ENCODE peak calls at places on chromosome 3, in eight cellular contexts. H is ovary, U is pancreas, Q is SK-N-SH, J is AG04450, C is HFF-Myc, Z is Caco-2, X is breast epithelium. T is an unnamed sample.

GRCh38 chr3:180359381-180360279 is 242.3 kb upstream of the TTC14 start:
- DNase-seq in H (no peak), C (no peak), J (no peak), U (no peak), Q (no peak), Z (no peak), X (no peak), T (no peak)

GRCh38 chr3:171838218-171838720 is 4.9 kb upstream of the TMEM212 start:
- DNase-seq in U (no peak), H (peak; percentile 65), Z (no peak), Q (no peak), X (peak; percentile 57), J (no peak), C (no peak), T (peak; percentile 96)

GRCh38 chr3:43373588-43373935 is 87.2 kb downstream of the SNRK start:
- DNase-seq in J (no peak), U (no peak), H (no peak), X (no peak), C (no peak), Q (no peak), Z (no peak), T (peak; percentile 69)

GRCh38 chr3:120649735-120650705 is 32.0 kb downstream of the HGD start:
- DNase-seq in X (no peak), H (no peak), U (no peak), C (no peak), J (no peak), Q (no peak), Z (no peak), T (no peak)

GRCh38 chr3:58665410-58665809 is 1.2 kb downstream of the FAM3D start:
- DNase-seq in Z (no peak), C (no peak), H (no peak), Q (no peak), U (no peak), J (no peak), X (no peak), T (no peak)

GRCh38 chr3:107630779-107631178 is 108.0 kb downstream of the BBX start:
- DNase-seq in Q (no peak), X (no peak), Z (no peak), J (no peak), H (no peak), C (no peak), U (no peak), T (no peak)

GRCh38 chr3:89107461-89108035 is at the start of gene EPHA3:
- DNase-seq in Z (peak; percentile 54), X (no peak), J (peak; percentile 10), U (peak; percentile 40), C (peak; percentile 17), H (peak; percentile 38), Q (peak; percentile 67), T (peak; percentile 60)

GRCh38 chr3:103499132-103499885 is 1064.5 kb downstream of the ZPLD1 start:
- DNase-seq in C (no peak), U (no peak), H (no peak), Z (no peak), Q (no peak), X (no peak), J (peak; percentile 11), T (peak; percentile 60)

GRCh38 chr3:64216706-64217105 is 8.6 kb downstream of the PRICKLE2 start:
- DNase-seq in J (no peak), C (no peak), Z (no peak), Q (no peak), X (no peak), H (no peak), U (no peak), T (peak; percentile 55)

GRCh38 chr3:65196663-65197062 is 508.9 kb upstream of the ADAMTS9 start:
- DNase-seq in Z (no peak), H (no peak), U (no peak), X (no peak), J (no peak), C (no peak), Q (no peak), T (peak; percentile 4)

GRCh38 chr3:24264748-24265158 is 229.9 kb downstream of the THRB start:
- DNase-seq in Q (peak; percentile 47), X (no peak), J (no peak), H (no peak), C (no peak), Z (no peak), U (peak; percentile 15), T (peak; percentile 70)

GRCh38 chr3:110234831-110235230 is 836.8 kb upstream of the NECTIN3 start:
- DNase-seq in U (no peak), H (no peak), X (no peak), C (no peak), Z (no peak), J (no peak), Q (no peak), T (peak; percentile 53)

GRCh38 chr3:185572183-185572582 is 13.9 kb upstream of the SENP2 start:
- DNase-seq in H (no peak), J (no peak), X (no peak), U (no peak), Q (no peak), Z (no peak), C (no peak), T (no peak)

GRCh38 chr3:179181021-179181472 is 32.9 kb downstream of the PIK3CA start:
- DNase-seq in Z (no peak), J (no peak), Q (no peak), U (no peak), C (no peak), H (no peak), X (no peak), T (peak; percentile 72)

GRCh38 chr3:159829056-159829995 is 159.3 kb upstream of the IL12A start:
- DNase-seq in Q (peak; percentile 70), Z (no peak), H (no peak), U (peak; percentile 70), X (peak; percentile 89), C (peak; percentile 98), J (no peak), T (peak; percentile 77)

GRCh38 chr3:50238549-50239026 is 2.6 kb downstream of the GNAI2 start:
- DNase-seq in U (peak; percentile 96), Q (no peak), X (peak; percentile 90), H (peak; percentile 67), J (no peak), C (no peak), Z (no peak), T (no peak)

GRCh38 chr3:52403271-52403841 is 41.5 kb downstream of the SEMA3G start:
- DNase-seq in H (peak; percentile 32), J (no peak), C (no peak), Q (no peak), X (no peak), Z (no peak), U (no peak), T (no peak)

GRCh38 chr3:49028298-49028672 is 913 bp downstream of the IMPDH2 start:
- DNase-seq in C (no peak), U (no peak), Q (peak; percentile 4), X (no peak), J (no peak), H (no peak), Z (no peak), T (no peak)

GRCh38 chr3:113898892-113899291 is 48.9 kb upstream of the ZDHHC23 start:
- DNase-seq in Z (no peak), U (no peak), Q (no peak), J (no peak), H (no peak), X (no peak), C (no peak), T (peak; percentile 71)

GRCh38 chr3:188261011-188261410 is 107.1 kb downstream of the LPP start:
- DNase-seq in Q (no peak), C (no peak), H (no peak), J (no peak), U (no peak), X (no peak), Z (no peak), T (no peak)

GRCh38 chr3:169241928-169242751 is 421.4 kb downstream of the MECOM start:
- DNase-seq in U (no peak), H (no peak), X (no peak), Z (no peak), C (no peak), J (no peak), Q (peak; percentile 6), T (peak; percentile 85)

GRCh38 chr3:31230834-31231233 is 301.9 kb upstream of the STT3B start:
- DNase-seq in C (no peak), U (no peak), Z (no peak), H (no peak), X (no peak), Q (no peak), J (no peak), T (no peak)

GRCh38 chr3:122094125-122094524 is 39.0 kb downstream of the CD86 start:
- DNase-seq in Q (no peak), U (no peak), X (no peak), H (no peak), Z (no peak), J (no peak), C (no peak), T (no peak)

GRCh38 chr3:71415708-71416108 is 167.8 kb downstream of the FOXP1 start:
- DNase-seq in Q (no peak), U (no peak), H (no peak), X (no peak), C (no peak), J (no peak), Z (no peak), T (no peak)

GRCh38 chr3:151974067-151974466 is 100.6 kb downstream of the SUCNR1 start:
- DNase-seq in Z (no peak), Q (no peak), U (no peak), H (no peak), J (no peak), C (no peak), X (no peak), T (peak; percentile 29)

GRCh38 chr3:98817546-98817945 is 54.4 kb downstream of the ST3GAL6 start:
- DNase-seq in Z (no peak), Q (peak; percentile 39), U (no peak), H (no peak), X (no peak), C (peak; percentile 35), J (peak; percentile 21), T (peak; percentile 80)
- TF ChIP-seq CTCF in Z (peak; percentile 42), Q (peak; percentile 69), U (peak; percentile 80), H (peak; percentile 42), X (peak; percentile 85), C (peak; percentile 42), J (peak; percentile 59), T (peak; percentile 57)

GRCh38 chr3:109132801-109133473 is 3.6 kb upstream of the C3orf85 start:
- DNase-seq in C (no peak), Z (no peak), H (no peak), X (no peak), Q (no peak), J (no peak), U (no peak), T (peak; percentile 35)
- H3K4me3 ChIP-seq in C (no peak overlapping the region), Z (no peak overlapping the region), H (no peak overlapping the region), X (no peak overlapping the region), Q (no peak overlapping the region), J (no peak overlapping the region), U (no peak overlapping the region), T (no peak overlapping the region)

GRCh38 chr3:6455031-6455430 is 405.9 kb upstream of the GRM7 start:
- DNase-seq in C (no peak), U (no peak), Z (no peak), Q (no peak), J (no peak), X (no peak), H (no peak), T (no peak)
- TF ChIP-seq CTCF in C (no peak), U (no peak), Z (no peak), Q (no peak), J (no peak), X (no peak), H (no peak), T (no peak)

DNA sequence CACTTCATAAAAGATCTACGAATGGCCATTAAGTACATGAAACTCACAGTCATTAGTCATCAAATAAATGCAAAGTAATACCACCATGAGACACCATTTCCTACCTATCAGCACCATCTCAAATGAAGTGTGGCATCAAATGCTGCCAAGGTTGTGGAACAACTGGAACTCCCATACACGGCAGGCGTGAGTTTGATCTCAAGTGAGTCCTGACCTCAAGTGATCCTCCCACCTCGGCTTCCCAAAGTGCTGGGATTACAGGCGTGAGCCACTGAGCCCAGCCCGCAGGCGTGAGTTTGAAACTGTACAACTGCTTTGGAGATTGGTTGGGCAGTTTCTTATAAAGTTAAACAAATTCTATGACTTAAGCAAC is 28.8 kb upstream of the HDAC11 start:
- DNase-seq in C (no peak), U (peak; percentile 23), J (no peak), X (no peak), H (peak; percentile 37), Z (peak; percentile 40), Q (no peak), T (no peak)
- H3K4me3 ChIP-seq in C (peak overlapping the region; percentile 50), U (peak overlapping the region; percentile 6), J (peak overlapping the region; percentile 67), X (peak overlapping the region; percentile 48), H (peak overlapping the region; percentile 42), Z (peak overlapping the region; percentile 68), Q (peak overlapping the region; percentile 50), T (peak overlapping the region; percentile 65)

T was measured in fibroblast of pulmonary artery.